ENCODE peak calls at places on chromosomes 7 and 10, in six cellular contexts. W is choroid plexus epithelial cell; N is glutamatergic neuron; Z is cardiac fibroblast; L is dermis microvascular lymphatic vessel endothelial cell; T is stimulated activated CD4-positive, alpha-beta T cell treated with anti-CD3 and anti-CD28 coated beads, Interleukin-2, amount 100 ng/mL, for 24 hours. U is an unnamed sample.

GRCh38 chr10:125071008-125071407 is 89.4 kb downstream of the CTBP2 start:
- DNase-seq in W (no peak), N (no peak), Z (no peak), L (no peak), T (no peak), U (no peak)

GRCh38 chr7:139697031-139697430 is 80.8 kb downstream of the HIPK2 start:
- DNase-seq in W (no peak), N (no peak), Z (no peak), L (no peak), T (no peak), U (no peak)

GRCh38 chr10:75051308-75051707 is 60.1 kb upstream of the SAMD8 start:
- DNase-seq in W (no peak), N (no peak), Z (no peak), L (no peak), T (no peak), U (no peak)

GRCh38 chr10:31707578-31708411 is 220.8 kb downstream of the ARHGAP12 start:
- DNase-seq in W (peak), N (peak), Z (peak), L (no peak), T (peak), U (peak)

GRCh38 chr10:32244421-32245207 is 102.3 kb downstream of the EPC1 start:
- DNase-seq in W (no peak), N (no peak), Z (no peak), L (no peak), T (peak), U (no peak)

GRCh38 chr7:2567663-2568238 is 9.0 kb downstream of the IQCE start:
- DNase-seq in W (peak), N (no peak), Z (peak), L (peak), T (no peak), U (no peak)

GRCh38 chr10:116472874-116473273 is 45.2 kb downstream of the PNLIPRP3 start:
- DNase-seq in W (no peak), N (no peak), Z (no peak), L (no peak), T (no peak), U (no peak)

GRCh38 chr7:128874140-128875031 is 11.7 kb downstream of the ATP6V1F start:
- DNase-seq in W (no peak), N (no peak), Z (no peak), L (no peak), T (no peak), U (no peak)

GRCh38 chr7:129376076-129376777 is 58.0 kb upstream of the STRIP2 start:
- DNase-seq in W (peak), N (peak), Z (peak), L (peak), T (peak), U (no peak)

GRCh38 chr7:19030280-19030679 is 87.2 kb downstream of the TWIST1 start:
- DNase-seq in W (no peak), N (no peak), Z (no peak), L (no peak), T (no peak), U (no peak)

GRCh38 chr7:42560866-42561265 is 323.9 kb upstream of the GLI3 start:
- DNase-seq in W (no peak), N (no peak), Z (no peak), L (no peak), T (no peak), U (no peak)

GRCh38 chr7:7570584-7570983 is 3.9 kb downstream of the MIOS start:
- DNase-seq in W (no peak), N (no peak), Z (no peak), L (no peak), T (no peak), U (no peak)

GRCh38 chr10:49347827-49348226 is 48.1 kb downstream of the DRGX start:
- DNase-seq in W (no peak), N (no peak), Z (no peak), L (no peak), T (no peak), U (no peak)

GRCh38 chr10:43190775-43191174 is 52.5 kb downstream of the CSGALNACT2 start:
- DNase-seq in W (peak), N (no peak), Z (peak), L (no peak), T (no peak), U (no peak)

GRCh38 chr10:106224676-106225075 is 939.8 kb downstream of the SORCS1 start:
- DNase-seq in W (peak), N (no peak), Z (peak), L (no peak), T (no peak), U (no peak)

GRCh38 chr10:110355181-110355831 is 50.6 kb upstream of the SMNDC1 start:
- DNase-seq in W (no peak), N (no peak), Z (no peak), L (no peak), T (no peak), U (no peak)

GRCh38 chr7:77679608-77680007 is 16.7 kb upstream of the RSBN1L start:
- DNase-seq in W (no peak), N (no peak), Z (no peak), L (no peak), T (no peak), U (no peak)

GRCh38 chr7:36653671-36654355 is 70.5 kb downstream of the AOAH start:
- DNase-seq in W (no peak), N (peak), Z (no peak), L (no peak), T (no peak), U (no peak)

U was measured in AG04450.